ENCODE peak calls at places on chromosome 1, in eight cellular contexts. P is astrocyte of the hippocampus; L is tibial artery; D is natural killer cell treated with Interleukin-12 subunit alpha and Interleukin-12 subunit beta and Interleukin-15 and Interleukin-18, amount 100 ng/mL, for 72 hours; Y is NCI-H82; E is G401; H is stimulated activated CD4-positive, alpha-beta T cell treated with anti-CD3 and anti-CD28 coated beads, Interleukin-2, amount 100 ng/mL, for 24 hours; Q is GM04503. I is an unnamed sample.

GRCh38 chr1:157147906-157148717 is 9.9 kb upstream of the ETV3 start:
- DNase-seq in Q (no peak), H (no peak), L (no peak), D (no peak), Y (peak), P (peak), E (no peak), I (no peak)

GRCh38 chr1:200535605-200536004 is 84.9 kb downstream of the KIF14 start:
- DNase-seq in L (no peak), H (no peak), D (no peak), Q (no peak), P (peak), E (no peak), Y (peak), I (no peak)

GRCh38 chr1:246565751-246566127 is 322 bp downstream of the TFB2M start:
- DNase-seq in P (no peak), L (no peak), Q (no peak), E (no peak), Y (peak), D (no peak), H (no peak), I (no peak)

GRCh38 chr1:59077739-59078503 is 219.0 kb upstream of the FGGY start:
- DNase-seq in D (no peak), Y (no peak), Q (no peak), E (no peak), L (no peak), P (peak), H (no peak), I (no peak)

GRCh38 chr1:201214886-201215285 is 24.3 kb downstream of the IGFN1 start:
- DNase-seq in P (no peak), L (no peak), H (no peak), D (no peak), Q (no peak), E (no peak), Y (no peak), I (no peak)

GRCh38 chr1:239386453-239387303 is at the start of gene CHRM3:
- DNase-seq in D (no peak), L (peak), Q (no peak), Y (peak), H (no peak), P (peak), E (no peak), I (no peak)

GRCh38 chr1:175278729-175279128 is 86.2 kb upstream of the KIAA0040 start:
- DNase-seq in H (no peak), Q (no peak), D (no peak), L (no peak), Y (peak), E (peak), P (no peak), I (no peak)

GRCh38 chr1:194225781-194226180 is 1039.4 kb upstream of the B3GALT2 start:
- DNase-seq in L (no peak), D (no peak), Q (no peak), Y (no peak), E (no peak), P (no peak), H (no peak), I (peak)

GRCh38 chr1:208048904-208049303 is 138.0 kb upstream of the CD34 start:
- DNase-seq in Y (no peak), E (no peak), H (no peak), D (no peak), L (no peak), Q (no peak), P (no peak), I (no peak)

GRCh38 chr1:214281902-214282695 is 1.1 kb downstream of the SMYD2 start:
- DNase-seq in D (no peak), L (peak), Q (no peak), E (peak), P (peak), H (no peak), Y (peak), I (no peak)

GRCh38 chr1:47164552-47164951 is 25.3 kb downstream of the PDZK1IP1 start:
- DNase-seq in L (no peak), P (no peak), D (no peak), E (no peak), H (no peak), Q (no peak), Y (no peak), I (no peak)

GRCh38 chr1:95281781-95282495 is 47.9 kb downstream of the RWDD3 start:
- DNase-seq in L (no peak), P (no peak), Y (no peak), H (no peak), Q (no peak), E (no peak), D (no peak), I (no peak)

GRCh38 chr1:235669277-235669676 is 19.7 kb upstream of the GNG4 start:
- DNase-seq in P (no peak), H (no peak), Y (no peak), E (no peak), L (no peak), Q (no peak), D (no peak), I (no peak)

GRCh38 chr1:77371396-77371795 is 89.6 kb downstream of the AK5 start:
- DNase-seq in Y (no peak), Q (no peak), L (no peak), P (no peak), E (no peak), D (no peak), H (no peak), I (no peak)

GRCh38 chr1:167643471-167643870 is 13.4 kb downstream of the RCSD1 start:
- DNase-seq in H (no peak), P (no peak), Q (no peak), E (no peak), D (no peak), Y (peak), L (no peak), I (no peak)